ENCODE peak calls at places on chromosomes 1 and 21, in five cellular contexts. O is IMR-90, D is body of pancreas, I is pancreas, Z is cardiac muscle cell. K is an unnamed sample.
A peak's percentile ranks its signal among the peaks of the same experiment; 100 is the strongest.

GRCh38 chr1:74512516-74512915 is at the start of gene LRRC53:
- DNase-seq in O (no peak), D (no peak), I (no peak), Z (no peak), K (no peak)

GRCh38 chr1:31668303-31668883 is 23.7 kb upstream of the PEF1 start:
- DNase-seq in O (no peak), D (no peak), I (no peak), Z (no peak), K (no peak)

GRCh38 chr1:159774465-159774864 is 6.3 kb upstream of the DUSP23 start:
- DNase-seq in O (no peak), D (no peak), I (no peak), Z (no peak), K (no peak)

GRCh38 chr1:55217226-55217996 is 2.2 kb upstream of the USP24 start:
- DNase-seq in O (no peak), D (no peak), I (peak; percentile 18), Z (no peak), K (no peak)

GRCh38 chr1:150066838-150067183 is 765 bp upstream of the VPS45 start:
- DNase-seq in O (no peak), D (peak; percentile 53), I (peak; percentile 52), Z (peak; percentile 75), K (peak; percentile 82)

GRCh38 chr1:53573522-53573921 is 114.3 kb downstream of the DMRTB1 start:
- DNase-seq in O (no peak), D (no peak), I (no peak), Z (no peak), K (no peak)

GRCh38 chr21:43727571-43728466 is 8.9 kb downstream of the PDXK start:
- DNase-seq in O (peak; percentile 22), D (peak; percentile 52), I (no peak), Z (no peak), K (peak; percentile 72)

GRCh38 chr21:35509004-35509704 is 460.1 kb upstream of the RUNX1 start:
- DNase-seq in O (no peak), D (no peak), I (no peak), Z (no peak), K (no peak)

GRCh38 chr21:43624343-43624742 is 34.9 kb downstream of the HSF2BP start:
- DNase-seq in O (no peak), D (no peak), I (no peak), Z (no peak), K (no peak)

GRCh38 chr1:39305555-39305954 is 101.1 kb downstream of the MACF1 start:
- DNase-seq in O (no peak), D (no peak), I (no peak), Z (no peak), K (no peak)

GRCh38 chr1:160610584-160611242 is 31.4 kb upstream of the CD84 start:
- DNase-seq in O (no peak), D (no peak), I (no peak), Z (no peak), K (no peak)

GRCh38 chr1:1122981-1123480 is 7.1 kb upstream of the C1orf159 start:
- DNase-seq in O (no peak), D (no peak), I (peak; percentile 11), Z (no peak), K (no peak)

GRCh38 chr1:6353948-6354658 is 39.5 kb downstream of the ACOT7 start:
- DNase-seq in O (no peak), D (peak; percentile 77), I (peak; percentile 70), Z (peak; percentile 29), K (no peak)

GRCh38 chr1:116311756-116312691 is 61.0 kb upstream of the ATP1A1 start:
- DNase-seq in O (no peak), D (peak; percentile 74), I (peak; percentile 61), Z (no peak), K (peak; percentile 48)

GRCh38 chr1:201649776-201650607 is 111.1 kb downstream of the NAV1 start:
- DNase-seq in O (peak; percentile 70), D (peak; percentile 82), I (peak; percentile 88), Z (peak; percentile 88), K (peak; percentile 90)

GRCh38 chr1:61013189-61013952 is 69.0 kb upstream of the NFIA start:
- DNase-seq in O (no peak), D (no peak), I (no peak), Z (no peak), K (no peak)

GRCh38 chr1:153987621-153988020 is 1.5 kb upstream of the RAB13 start:
- DNase-seq in O (no peak), D (no peak), I (no peak), Z (no peak), K (no peak)

GRCh38 chr1:23908453-23909341 is 4.5 kb downstream of the CNR2 start:
- DNase-seq in O (no peak), D (no peak), I (no peak), Z (no peak), K (no peak)

GRCh38 chr1:110185181-110185580 is 24.9 kb upstream of the KCNC4 start:
- DNase-seq in O (no peak), D (peak; percentile 42), I (no peak), Z (no peak), K (no peak)

GRCh38 chr1:159076753-159077656 is at the start of gene AIM2:
- DNase-seq in O (no peak), D (peak; percentile 13), I (peak; percentile 43), Z (no peak), K (peak; percentile 81)

GRCh38 chr1:236016083-236016482 is 48.8 kb downstream of the NID1 start:
- DNase-seq in O (peak; percentile 14), D (peak; percentile 30), I (no peak), Z (no peak), K (no peak)

GRCh38 chr1:30868833-30869435 is 39.6 kb downstream of the SDC3 start:
- DNase-seq in O (no peak), D (no peak), I (no peak), Z (no peak), K (no peak)

GRCh38 chr1:179793281-179793680 is 50.2 kb downstream of the FAM163A start:
- DNase-seq in O (no peak), D (no peak), I (no peak), Z (no peak), K (no peak)

GRCh38 chr1:3530086-3530930 is 75.8 kb downstream of the ARHGEF16 start:
- DNase-seq in O (no peak), D (peak; percentile 56), I (peak; percentile 32), Z (peak; percentile 32), K (no peak)

GRCh38 chr1:24159366-24159765 is 16.4 kb upstream of the IL22RA1 start:
- DNase-seq in O (no peak), D (no peak), I (no peak), Z (no peak), K (no peak)

GRCh38 chr1:244731651-244732050 is 78.7 kb downstream of the DESI2 start:
- DNase-seq in O (no peak), D (no peak), I (no peak), Z (no peak), K (no peak)

GRCh38 chr1:26177182-26177684 is at the start of gene CNKSR1:
- DNase-seq in O (no peak), D (peak; percentile 93), I (peak; percentile 82), Z (peak; percentile 49), K (peak; percentile 78)

GRCh38 chr1:3369437-3370076 is 84.9 kb upstream of the ARHGEF16 start:
- DNase-seq in O (peak; percentile 78), D (no peak), I (no peak), Z (no peak), K (no peak)

GRCh38 chr1:92399076-92399475 is 87.6 kb downstream of the GFI1 start:
- DNase-seq in O (no peak), D (no peak), I (no peak), Z (no peak), K (no peak)

GRCh38 chr1:209041936-209042335 is 541.6 kb upstream of the CAMK1G start:
- DNase-seq in O (no peak), D (no peak), I (no peak), Z (no peak), K (no peak)

GRCh38 chr1:33157131-33157530 is 24.7 kb downstream of the TRIM62 start:
- DNase-seq in O (no peak), D (no peak), I (no peak), Z (no peak), K (no peak)

DNA sequence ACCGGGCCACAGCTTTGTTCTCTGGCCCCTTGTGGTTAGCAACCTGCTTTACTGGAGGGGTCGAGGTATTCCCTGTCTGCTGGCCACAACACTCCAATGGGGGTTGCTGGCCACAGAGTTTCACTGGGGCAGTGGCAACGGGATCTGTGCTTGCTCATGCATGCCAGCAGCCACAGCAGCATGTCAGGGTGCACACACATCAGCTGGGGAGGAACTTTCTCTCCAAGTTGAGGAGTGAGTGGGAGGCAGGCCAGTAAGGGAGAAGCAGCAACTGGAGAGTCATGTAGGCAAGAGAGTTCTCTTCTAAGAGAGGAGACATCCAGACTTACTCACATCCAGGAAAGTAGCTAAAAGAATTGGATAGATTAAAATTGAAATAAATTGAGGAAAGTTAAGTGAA is 38.0 kb downstream of the SAMD13 start:
- DNase-seq in O (peak; percentile 68), D (no peak), I (no peak), Z (no peak), K (no peak)
- H3K27ac ChIP-seq in O (no peak overlapping the region), D (no peak overlapping the region), I (no peak overlapping the region), Z (no peak overlapping the region), K (no peak overlapping the region)

DNA sequence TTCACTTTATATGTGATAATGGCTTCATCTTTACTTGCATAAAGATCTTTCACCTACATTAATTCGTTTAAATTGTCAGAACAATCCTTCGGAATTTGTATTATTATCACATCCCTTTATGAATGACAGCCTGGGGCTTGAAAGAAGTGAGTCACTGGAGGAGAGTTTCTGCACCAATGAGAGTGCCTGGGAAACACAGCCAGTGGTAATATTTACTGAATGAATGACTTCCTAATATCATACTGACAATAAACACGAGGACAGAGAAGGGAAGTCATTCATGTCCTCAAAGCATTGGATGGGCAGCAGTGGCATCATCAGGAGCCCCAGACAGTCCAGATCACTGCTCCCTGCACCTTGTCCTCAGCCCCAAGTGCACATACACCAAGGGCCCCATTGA is 40.7 kb upstream of the PDE4B start:
- DNase-seq in O (no peak), D (no peak), I (no peak), Z (no peak), K (no peak)
- H3K27ac ChIP-seq in O (no peak overlapping the region), D (no peak overlapping the region), I (no peak overlapping the region), Z (no peak overlapping the region), K (no peak overlapping the region)

DNA sequence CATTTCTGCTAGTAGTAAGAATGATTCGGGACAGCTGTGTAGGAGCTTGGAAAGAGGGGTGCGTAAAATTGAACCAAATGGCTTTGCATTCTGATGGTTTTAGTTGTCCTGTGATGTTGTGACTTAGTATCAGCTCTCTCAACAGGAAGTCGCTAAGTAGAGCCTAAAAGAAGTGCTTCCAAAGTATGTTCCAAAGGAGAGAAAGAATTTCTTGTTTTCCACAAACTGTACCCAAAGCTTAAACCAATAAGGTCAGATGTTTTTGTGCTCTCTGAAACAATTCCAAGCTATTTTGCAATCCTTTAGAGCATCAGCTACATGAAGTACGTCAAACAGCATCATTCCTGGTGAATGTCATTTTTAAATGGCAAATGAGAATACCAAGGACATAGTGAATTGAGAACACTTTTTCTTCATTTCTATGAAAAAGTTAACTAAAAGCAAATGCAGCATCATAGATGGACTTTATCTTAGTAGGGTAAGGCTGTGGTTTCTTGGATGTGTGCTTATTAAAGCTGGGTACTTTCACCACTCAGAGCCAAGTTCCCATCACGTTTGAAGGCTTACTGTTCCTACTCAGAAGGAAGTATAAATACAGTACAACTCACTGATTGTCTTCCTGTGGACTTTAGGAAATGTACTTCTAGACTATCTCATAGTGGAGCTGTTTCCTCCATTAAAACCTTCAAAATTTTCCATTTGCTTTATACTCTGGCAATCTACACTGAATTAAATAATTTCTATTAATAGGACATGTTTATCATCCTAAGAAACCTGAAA is 148.6 kb downstream of the C1orf21 start:
- DNase-seq in O (peak; percentile 51), D (no peak), I (no peak), Z (no peak), K (no peak)
- H3K27ac ChIP-seq in O (no peak overlapping the region), D (no peak overlapping the region), I (no peak overlapping the region), Z (no peak overlapping the region), K (peak overlapping the region; percentile 55)

GRCh38 chr1:172999349-172999748 is 51.4 kb downstream of the TNFSF18 start:
- DNase-seq in O (no peak), D (no peak), I (no peak), Z (no peak), K (no peak)
- H3K27ac ChIP-seq in O (no peak overlapping the region), D (no peak overlapping the region), I (no peak overlapping the region), Z (no peak overlapping the region), K (no peak overlapping the region)